ENCODE peak calls at places on chromosomes 16 and 17, in four cellular contexts. Z, V, Q and B are unnamed samples.

GRCh38 chr16:65154321-65154720 is 32.5 kb upstream of the CDH11 start:
- DNase-seq in Z (no peak), V (no peak), Q (no peak), B (no peak)

GRCh38 chr16:49484454-49484853 is 110.8 kb downstream of the C16orf78 start:
- DNase-seq in Z (peak; percentile 35), V (peak; percentile 76), Q (peak; percentile 58), B (no peak)

GRCh38 chr16:24996301-24996700 is 18.9 kb downstream of the ARHGAP17 start:
- DNase-seq in Z (peak; percentile 28), V (no peak), Q (no peak), B (no peak)

GRCh38 chr16:9366048-9366969 is 274.9 kb downstream of the HAPSTR1 start:
- DNase-seq in Z (no peak), V (no peak), Q (no peak), B (no peak)

GRCh38 chr17:80781851-80782277 is 209.8 kb upstream of the CHMP6 start:
- DNase-seq in Z (no peak), V (no peak), Q (no peak), B (no peak)

GRCh38 chr17:57536789-57537523 is 208.1 kb downstream of the CCDC182 start:
- DNase-seq in Z (no peak), V (no peak), Q (no peak), B (no peak)

GRCh38 chr17:80732268-80732667 is 187.6 kb downstream of the RPTOR start:
- DNase-seq in Z (no peak), V (no peak), Q (no peak), B (no peak)

GRCh38 chr17:3003401-3004149 is 59.8 kb downstream of the OR1D5 start:
- DNase-seq in Z (peak; percentile 50), V (peak; percentile 67), Q (no peak), B (no peak)

GRCh38 chr17:58317421-58318064 is 11.1 kb downstream of the TSPOAP1 start:
- DNase-seq in Z (no peak), V (peak; percentile 69), Q (no peak), B (peak; percentile 84)

GRCh38 chr17:40314557-40314953 is 5.6 kb downstream of the RARA start:
- DNase-seq in Z (peak; percentile 90), V (peak; percentile 92), Q (peak; percentile 57), B (peak; percentile 99)

GRCh38 chr16:23408242-23409201 is 44.5 kb downstream of the COG7 start:
- DNase-seq in Z (peak; percentile 26), V (peak; percentile 64), Q (no peak), B (no peak)

GRCh38 chr17:12485361-12485911 is 180.3 kb upstream of the MYOCD start:
- DNase-seq in Z (no peak), V (no peak), Q (no peak), B (no peak)

GRCh38 chr17:47945529-47946508 is 4.4 kb downstream of the PNPO start:
- DNase-seq in Z (no peak), V (no peak), Q (peak; percentile 41), B (no peak)

GRCh38 chr16:70747703-70748631 is 53.0 kb downstream of the VAC14 start:
- DNase-seq in Z (no peak), V (no peak), Q (no peak), B (no peak)

GRCh38 chr16:60180609-60181008 is 1446.5 kb upstream of the GOT2 start:
- DNase-seq in Z (no peak), V (no peak), Q (no peak), B (no peak)

GRCh38 chr17:19398301-19399181 is 11.6 kb upstream of the MFAP4 start:
- DNase-seq in Z (no peak), V (peak; percentile 85), Q (no peak), B (no peak)

GRCh38 chr17:83204230-83204725 is 124.9 kb downstream of the METRNL start:
- DNase-seq in Z (peak; percentile 3), V (no peak), Q (no peak), B (no peak)

GRCh38 chr16:56715128-56715527 is 14.8 kb upstream of the NUP93 start:
- DNase-seq in Z (no peak), V (no peak), Q (no peak), B (no peak)

GRCh38 chr17:30021708-30022317 is 80.4 kb downstream of the EFCAB5 start:
- DNase-seq in Z (no peak), V (no peak), Q (no peak), B (no peak)

GRCh38 chr16:47143329-47143676 is 442 bp downstream of the NETO2 start:
- DNase-seq in Z (no peak), V (peak; percentile 76), Q (peak; percentile 5), B (no peak)

GRCh38 chr17:3804503-3804931 is 3.5 kb upstream of the ITGAE start:
- DNase-seq in Z (no peak), V (no peak), Q (no peak), B (no peak)

GRCh38 chr16:1375741-1376410 is 24.1 kb downstream of the GNPTG start:
- DNase-seq in Z (no peak), V (no peak), Q (peak; percentile 27), B (no peak)

GRCh38 chr17:16243811-16244567 is 27.0 kb downstream of the PIGL start:
- DNase-seq in Z (no peak), V (peak; percentile 23), Q (no peak), B (no peak)

GRCh38 chr16:17367034-17367433 is 103.7 kb downstream of the XYLT1 start:
- DNase-seq in Z (no peak), V (no peak), Q (no peak), B (no peak)

GRCh38 chr17:82091264-82092066 is 6.6 kb downstream of the FASN start:
- DNase-seq in Z (no peak), V (no peak), Q (no peak), B (no peak)

GRCh38 chr17:45147102-45147580 is 1.1 kb upstream of the HEXIM1 start:
- DNase-seq in Z (no peak), V (no peak), Q (peak; percentile 68), B (no peak)

GRCh38 chr16:68436581-68436980 is 11.7 kb downstream of the SMPD3 start:
- DNase-seq in Z (no peak), V (no peak), Q (no peak), B (no peak)

GRCh38 chr17:82780195-82780594 is 28.3 kb downstream of the TBCD start:
- DNase-seq in Z (no peak), V (no peak), Q (no peak), B (no peak)

GRCh38 chr17:14080847-14081251 is 11.5 kb downstream of the COX10 start:
- DNase-seq in Z (no peak), V (peak; percentile 36), Q (no peak), B (no peak)

GRCh38 chr17:16584273-16584995 is 15.4 kb upstream of the ZNF287 start:
- DNase-seq in Z (peak; percentile 95), V (peak; percentile 94), Q (peak; percentile 88), B (peak; percentile 13)

GRCh38 chr17:57329380-57330214 is 73.3 kb downstream of the MSI2 start:
- DNase-seq in Z (no peak), V (no peak), Q (no peak), B (no peak)